ENCODE peak calls at places on chromosomes 16 and 17, in seven cellular contexts. X is HCT116, H is K562, D is H1, L is GM12878, V is SK-N-SH, Z is HepG2. F is an unnamed sample.

GRCh38 chr17:46950997-46951621 is 27.9 kb downstream of the RPRML start:
- DNase-seq in X (no peak), H (no peak), D (no peak), L (no peak), V (no peak), Z (no peak), F (no peak)

GRCh38 chr17:28324776-28325175 is 5.8 kb downstream of the TMEM97 start:
- DNase-seq in X (no peak), H (no peak), D (no peak), L (no peak), V (no peak), Z (no peak), F (no peak)

GRCh38 chr16:68049448-68049847 is 26.4 kb downstream of the DUS2 start:
- DNase-seq in X (no peak), H (no peak), D (no peak), L (no peak), V (no peak), Z (no peak), F (no peak)

GRCh38 chr16:2708290-2708639 is 11.8 kb downstream of the PRSS27 start:
- DNase-seq in X (no peak), H (no peak), D (no peak), L (no peak), V (no peak), Z (no peak), F (no peak)

GRCh38 chr17:41547921-41548843 is 20.1 kb upstream of the KRT19 start:
- DNase-seq in X (peak), H (peak), D (no peak), L (no peak), V (peak), Z (no peak), F (peak)

GRCh38 chr17:17416007-17416399 is 60.8 kb upstream of the MED9 start:
- DNase-seq in X (peak), H (peak), D (no peak), L (peak), V (peak), Z (peak), F (peak)

GRCh38 chr17:74981979-74982662 is 5.3 kb upstream of the CDR2L start:
- DNase-seq in X (peak), H (peak), D (peak), L (no peak), V (peak), Z (peak), F (peak)

GRCh38 chr16:66563574-66564334 is 2.5 kb upstream of the CMTM1 start:
- DNase-seq in X (no peak), H (no peak), D (no peak), L (no peak), V (no peak), Z (no peak), F (no peak)

GRCh38 chr16:83789642-83790401 is 18.0 kb upstream of the HSBP1 start:
- DNase-seq in X (no peak), H (no peak), D (no peak), L (no peak), V (no peak), Z (no peak), F (no peak)
- TF ChIP-seq JUND in X (no peak), H (no peak), D (no peak), L (no peak), V (no peak), Z (no peak), F (no peak)

GRCh38 chr17:65588194-65588808 is 26.9 kb upstream of the AXIN2 start:
- DNase-seq in X (peak), H (no peak), D (no peak), L (no peak), V (no peak), Z (peak), F (no peak)
- TF ChIP-seq JUND in X (no peak), H (no peak), D (no peak), L (no peak), V (no peak), Z (no peak), F (no peak)

DNA sequence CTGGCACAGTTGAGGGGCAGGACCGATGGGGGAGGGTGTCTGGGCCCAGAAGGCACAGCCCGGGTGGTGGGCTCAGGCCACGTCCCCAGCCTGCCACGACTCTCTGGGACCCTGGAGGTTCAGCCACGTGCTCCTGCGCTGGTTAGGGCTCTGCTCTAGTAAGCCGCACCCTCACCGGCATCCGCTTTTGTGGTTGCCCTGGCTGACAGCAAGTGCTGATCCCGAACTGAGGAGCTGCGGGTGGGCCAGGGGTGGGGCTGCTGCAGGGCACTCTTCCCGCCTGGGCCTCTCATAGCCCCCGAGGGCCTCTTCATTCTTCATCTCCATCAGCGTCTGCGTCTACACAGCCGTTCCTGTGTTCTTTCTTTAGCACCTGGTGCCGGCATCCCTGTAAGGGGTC is 25.0 kb downstream of the ZFPM1 start:
- DNase-seq in X (no peak), H (no peak), D (no peak), L (no peak), V (no peak), Z (no peak), F (no peak)
- TF ChIP-seq JUND in X (no peak), H (no peak), D (no peak), L (no peak), V (no peak), Z (no peak), F (no peak)

GRCh38 chr17:78804777-78805176 is 22.7 kb upstream of the CYTH1 start:
- DNase-seq in X (no peak), H (no peak), D (no peak), L (no peak), V (no peak), Z (no peak), F (no peak)

GRCh38 chr17:78806451-78806850 is 24.4 kb upstream of the CYTH1 start:
- DNase-seq in X (no peak), H (no peak), D (no peak), L (no peak), V (no peak), Z (no peak), F (no peak)

GRCh38 chr17:78802459-78802858 is 20.4 kb upstream of the CYTH1 start:
- DNase-seq in X (no peak), H (no peak), D (no peak), L (no peak), V (no peak), Z (no peak), F (no peak)

GRCh38 chr17:78803161-78803845 is 21.2 kb upstream of the CYTH1 start:
- DNase-seq in X (no peak), H (no peak), D (no peak), L (no peak), V (no peak), Z (no peak), F (no peak)

DNA sequence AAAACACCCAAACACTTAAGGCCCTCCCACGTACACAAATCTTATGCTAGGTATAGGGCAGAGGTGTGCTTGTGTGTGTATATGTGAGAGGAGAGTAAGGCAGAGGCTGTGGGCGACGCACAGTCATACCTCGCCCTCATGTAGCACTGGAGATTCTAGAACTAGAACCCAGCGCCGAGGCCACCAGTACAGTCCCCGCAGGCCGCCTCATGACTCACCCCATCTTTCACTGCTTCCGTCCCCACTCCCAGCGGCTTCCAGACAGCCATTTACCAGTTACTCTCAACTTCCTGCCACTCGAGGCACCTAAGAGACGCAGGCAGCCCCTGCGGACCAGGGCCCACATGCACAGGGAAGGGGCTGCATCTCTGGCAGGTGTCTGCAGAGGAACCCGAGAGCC is 23.2 kb upstream of the CYTH1 start:
- DNase-seq in X (no peak), H (no peak), D (no peak), L (no peak), V (no peak), Z (no peak), F (no peak)
- TF ChIP-seq JUND in X (no peak), H (no peak), D (no peak), L (no peak), V (no peak), Z (no peak), F (no peak)

GRCh38 chr16:9465150-9465549 is 373.7 kb downstream of the HAPSTR1 start:
- DNase-seq in X (no peak), H (no peak), D (no peak), L (no peak), V (no peak), Z (no peak), F (peak)

GRCh38 chr16:9469512-9469911 is 378.1 kb downstream of the HAPSTR1 start:
- DNase-seq in X (no peak), H (no peak), D (no peak), L (no peak), V (no peak), Z (peak), F (no peak)
- TF ChIP-seq JUND in X (no peak), H (no peak), D (no peak), L (no peak), V (no peak), Z (no peak), F (no peak)

DNA sequence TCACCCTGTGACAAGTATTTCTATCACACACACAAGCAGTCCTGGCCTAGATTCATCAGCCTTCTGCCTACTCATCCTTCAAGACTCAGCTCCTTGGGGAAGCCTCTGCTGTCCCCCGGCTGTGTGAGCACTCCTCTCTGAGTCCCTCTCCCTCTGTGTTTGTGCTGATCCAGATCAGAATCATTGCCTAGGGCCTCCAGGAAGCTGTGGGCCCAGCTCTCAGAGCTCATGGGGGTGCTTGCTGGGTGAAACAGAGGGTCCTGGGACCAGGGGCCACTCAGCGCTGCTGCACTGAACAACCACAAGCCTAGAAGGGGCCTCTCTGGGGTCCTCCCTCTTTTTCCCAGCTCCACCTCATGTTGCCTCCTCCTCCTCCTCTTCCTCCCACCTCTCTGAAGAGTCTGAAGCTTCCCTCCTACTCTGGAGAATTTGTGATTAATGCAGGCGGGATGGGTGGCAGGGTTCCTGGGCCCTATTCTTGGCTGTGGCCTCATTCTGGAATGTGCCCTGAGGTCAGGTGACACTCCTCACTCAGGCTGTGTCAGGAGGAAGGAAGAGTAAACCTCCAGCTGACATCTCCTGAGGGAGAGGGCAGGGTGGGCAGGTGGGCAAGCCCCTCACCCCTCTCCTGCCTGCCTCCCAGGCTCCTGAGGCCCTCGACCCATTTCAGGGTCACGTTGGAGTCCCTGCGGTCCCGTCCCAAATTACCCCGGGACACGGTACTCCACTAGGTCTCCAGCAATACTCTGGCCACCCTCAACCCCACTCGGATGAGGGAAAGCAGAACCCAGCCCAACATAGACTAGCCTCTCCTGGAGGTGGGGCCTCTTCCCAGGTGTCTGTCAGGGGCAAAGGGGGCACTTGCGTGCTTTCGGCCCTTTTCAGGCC is 10.1 kb downstream of the WFIKKN2 start:
- DNase-seq in X (no peak), H (no peak), D (no peak), L (no peak), V (no peak), Z (no peak), F (peak)
- TF ChIP-seq JUND in X (no peak), H (no peak), D (no peak), L (no peak), V (no peak), Z (no peak), F (no peak)

F was measured in T47D.